ENCODE peak calls at places on chromosomes 1 and 21, in eight cellular contexts. One of them, this sample, is unnamed.

GRCh38 chr1:66654643-66655042 is 97.6 kb upstream of the DYNLT5 start:
- ATAC-seq in upper lobe of left lung: no peak
- ATAC-seq in Panc1: no peak
- ATAC-seq in HepG2: no peak
- ATAC-seq in HCT116: no peak
- ATAC-seq in GM23338: no peak
- ATAC-seq in GM12878: no peak
- ATAC-seq in K562: no peak
- ATAC-seq in this sample: no peak

GRCh38 chr1:212558665-212559480 is 49.7 kb upstream of the ATF3 start:
- ATAC-seq in HCT116: peak; percentile 73
- ATAC-seq in K562: peak; percentile 87
- ATAC-seq in upper lobe of left lung: peak; percentile 97
- ATAC-seq in HepG2: peak; percentile 86
- ATAC-seq in GM23338: peak; percentile 83
- ATAC-seq in Panc1: peak; percentile 93
- ATAC-seq in GM12878: peak; percentile 92
- ATAC-seq in this sample: peak; percentile 91

GRCh38 chr1:228802386-228803221 is 67.3 kb downstream of the RHOU start:
- ATAC-seq in K562: no peak
- ATAC-seq in upper lobe of left lung: peak; percentile 81
- ATAC-seq in GM23338: no peak
- ATAC-seq in Panc1: no peak
- ATAC-seq in HCT116: no peak
- ATAC-seq in HepG2: no peak
- ATAC-seq in GM12878: no peak
- ATAC-seq in this sample: peak; percentile 77

GRCh38 chr1:211944733-211945500 is 90.4 kb downstream of the INTS7 start:
- ATAC-seq in GM12878: no peak
- ATAC-seq in Panc1: peak; percentile 92
- ATAC-seq in K562: peak; percentile 44
- ATAC-seq in HepG2: peak; percentile 99
- ATAC-seq in upper lobe of left lung: peak; percentile 46
- ATAC-seq in GM23338: peak; percentile 85
- ATAC-seq in HCT116: peak; percentile 84
- ATAC-seq in this sample: no peak

GRCh38 chr21:31283025-31283424 is 61.0 kb downstream of the TIAM1 start:
- ATAC-seq in Panc1: no peak
- ATAC-seq in HepG2: no peak
- ATAC-seq in HCT116: no peak
- ATAC-seq in K562: no peak
- ATAC-seq in upper lobe of left lung: no peak
- ATAC-seq in GM12878: no peak
- ATAC-seq in GM23338: no peak
- ATAC-seq in this sample: no peak

GRCh38 chr1:119808972-119809550 is 2.2 kb downstream of the REG4 start:
- ATAC-seq in upper lobe of left lung: peak; percentile 87
- ATAC-seq in GM23338: peak; percentile 96
- ATAC-seq in HCT116: peak; percentile 100
- ATAC-seq in HepG2: peak; percentile 92
- ATAC-seq in GM12878: peak; percentile 94
- ATAC-seq in K562: peak; percentile 98
- ATAC-seq in Panc1: peak; percentile 93
- ATAC-seq in this sample: peak; percentile 58

GRCh38 chr1:57329932-57330331 is 93.9 kb downstream of the DAB1 start:
- ATAC-seq in GM12878: no peak
- ATAC-seq in GM23338: no peak
- ATAC-seq in upper lobe of left lung: no peak
- ATAC-seq in HCT116: no peak
- ATAC-seq in K562: no peak
- ATAC-seq in Panc1: no peak
- ATAC-seq in HepG2: no peak
- ATAC-seq in this sample: no peak

GRCh38 chr1:58996341-58997059 is 212.7 kb upstream of the JUN start:
- ATAC-seq in K562: no peak
- ATAC-seq in Panc1: no peak
- ATAC-seq in GM12878: peak; percentile 89
- ATAC-seq in HCT116: no peak
- ATAC-seq in upper lobe of left lung: no peak
- ATAC-seq in HepG2: no peak
- ATAC-seq in GM23338: no peak
- ATAC-seq in this sample: no peak

GRCh38 chr21:34557261-34557660 is 45.3 kb upstream of the KCNE1 start:
- ATAC-seq in K562: no peak
- ATAC-seq in GM23338: no peak
- ATAC-seq in HepG2: no peak
- ATAC-seq in upper lobe of left lung: no peak
- ATAC-seq in GM12878: no peak
- ATAC-seq in HCT116: no peak
- ATAC-seq in Panc1: no peak
- ATAC-seq in this sample: no peak

GRCh38 chr21:45575304-45575992 is 33.2 kb upstream of the SLC19A1 start:
- ATAC-seq in GM23338: no peak
- ATAC-seq in upper lobe of left lung: no peak
- ATAC-seq in GM12878: no peak
- ATAC-seq in K562: no peak
- ATAC-seq in HCT116: no peak
- ATAC-seq in HepG2: no peak
- ATAC-seq in Panc1: no peak
- ATAC-seq in this sample: no peak

GRCh38 chr1:223417444-223417843 is 24.2 kb downstream of the CCDC185 start:
- ATAC-seq in HCT116: no peak
- ATAC-seq in HepG2: peak; percentile 99
- ATAC-seq in Panc1: no peak
- ATAC-seq in GM12878: no peak
- ATAC-seq in upper lobe of left lung: no peak
- ATAC-seq in K562: no peak
- ATAC-seq in GM23338: no peak
- ATAC-seq in this sample: no peak

GRCh38 chr1:3772715-3773571 is at the start of gene SMIM1:
- ATAC-seq in Panc1: peak; percentile 33
- ATAC-seq in GM12878: peak; percentile 17
- ATAC-seq in K562: peak; percentile 36
- ATAC-seq in GM23338: peak; percentile 2
- ATAC-seq in HepG2: peak; percentile 0
- ATAC-seq in upper lobe of left lung: peak; percentile 28
- ATAC-seq in HCT116: peak; percentile 39
- ATAC-seq in this sample: peak; percentile 9

GRCh38 chr1:58577676-58578073 is 623 bp upstream of the TACSTD2 start:
- ATAC-seq in K562: no peak
- ATAC-seq in GM23338: no peak
- ATAC-seq in HCT116: peak; percentile 5
- ATAC-seq in HepG2: no peak
- ATAC-seq in GM12878: no peak
- ATAC-seq in upper lobe of left lung: no peak
- ATAC-seq in Panc1: no peak
- ATAC-seq in this sample: no peak

GRCh38 chr1:98692482-98692881 is 31.0 kb downstream of the SNX7 start:
- ATAC-seq in K562: no peak
- ATAC-seq in HCT116: no peak
- ATAC-seq in HepG2: no peak
- ATAC-seq in GM12878: no peak
- ATAC-seq in GM23338: no peak
- ATAC-seq in Panc1: no peak
- ATAC-seq in upper lobe of left lung: no peak
- ATAC-seq in this sample: no peak

GRCh38 chr1:237473896-237474295 is 416.8 kb downstream of the ZP4 start:
- ATAC-seq in Panc1: no peak
- ATAC-seq in HCT116: no peak
- ATAC-seq in HepG2: no peak
- ATAC-seq in GM12878: no peak
- ATAC-seq in GM23338: no peak
- ATAC-seq in upper lobe of left lung: no peak
- ATAC-seq in K562: no peak
- ATAC-seq in this sample: no peak
- TF ChIP-seq POLR2AphosphoS5 in Panc1: no peak
- TF ChIP-seq POLR2AphosphoS5 in HCT116: no peak
- TF ChIP-seq POLR2AphosphoS5 in HepG2: no peak
- TF ChIP-seq POLR2AphosphoS5 in GM12878: no peak
- TF ChIP-seq POLR2AphosphoS5 in GM23338: no peak
- TF ChIP-seq POLR2AphosphoS5 in upper lobe of left lung: no peak
- TF ChIP-seq POLR2AphosphoS5 in K562: no peak
- TF ChIP-seq POLR2AphosphoS5 in this sample: no peak

DNA sequence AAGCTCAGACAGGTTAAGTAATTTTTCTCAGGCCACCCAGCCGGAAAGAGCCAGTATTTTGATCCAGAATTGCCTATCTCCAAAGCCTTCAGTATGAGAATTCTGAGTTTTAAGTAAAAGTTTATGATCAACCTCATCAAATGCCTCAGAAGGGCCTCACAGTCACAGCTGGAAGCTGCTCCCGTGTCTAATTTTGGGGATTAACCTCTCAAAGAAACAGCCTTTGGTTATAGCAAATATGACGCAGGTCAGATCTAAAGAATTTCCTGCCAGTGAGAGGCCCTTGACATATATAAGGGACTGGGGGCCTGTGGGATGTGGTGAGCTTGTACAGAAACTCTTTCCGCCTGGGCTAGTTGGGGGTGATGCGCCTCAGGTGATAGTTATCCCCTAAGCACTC is 2.3 kb downstream of the EXTL1 start:
- ATAC-seq in HepG2: no peak
- ATAC-seq in Panc1: no peak
- ATAC-seq in HCT116: no peak
- ATAC-seq in upper lobe of left lung: no peak
- ATAC-seq in GM12878: no peak
- ATAC-seq in K562: no peak
- ATAC-seq in GM23338: no peak
- ATAC-seq in this sample: no peak
- TF ChIP-seq POLR2AphosphoS5 in HepG2: no peak
- TF ChIP-seq POLR2AphosphoS5 in Panc1: no peak
- TF ChIP-seq POLR2AphosphoS5 in HCT116: no peak
- TF ChIP-seq POLR2AphosphoS5 in upper lobe of left lung: no peak
- TF ChIP-seq POLR2AphosphoS5 in GM12878: no peak
- TF ChIP-seq POLR2AphosphoS5 in K562: no peak
- TF ChIP-seq POLR2AphosphoS5 in GM23338: no peak
- TF ChIP-seq POLR2AphosphoS5 in this sample: no peak

DNA sequence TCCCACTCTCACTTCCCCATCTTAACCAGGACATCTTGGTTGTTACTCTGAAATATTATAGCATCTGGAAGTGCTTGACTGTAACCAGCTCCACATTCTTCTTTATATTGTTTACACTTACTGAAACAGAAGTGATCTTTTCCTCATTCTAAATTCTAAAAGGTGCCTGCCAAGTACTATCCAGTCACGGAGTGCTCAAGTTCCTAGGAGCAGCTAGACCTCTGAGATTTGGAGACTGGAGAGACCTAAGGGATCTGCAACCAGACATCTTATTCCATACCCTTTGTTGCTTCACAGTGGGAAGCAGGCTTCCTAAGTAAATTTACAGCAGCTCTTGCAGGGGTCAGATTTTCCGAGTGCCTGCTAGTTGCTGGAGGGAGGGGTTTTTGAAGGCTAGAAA is 150.5 kb downstream of the MAST2 start:
- ATAC-seq in Panc1: no peak
- ATAC-seq in HCT116: peak; percentile 4
- ATAC-seq in upper lobe of left lung: peak; percentile 43
- ATAC-seq in K562: no peak
- ATAC-seq in GM12878: no peak
- ATAC-seq in HepG2: no peak
- ATAC-seq in GM23338: peak; percentile 96
- ATAC-seq in this sample: peak; percentile 69
- TF ChIP-seq POLR2AphosphoS5 in Panc1: no peak
- TF ChIP-seq POLR2AphosphoS5 in HCT116: no peak
- TF ChIP-seq POLR2AphosphoS5 in upper lobe of left lung: no peak
- TF ChIP-seq POLR2AphosphoS5 in K562: no peak
- TF ChIP-seq POLR2AphosphoS5 in GM12878: no peak
- TF ChIP-seq POLR2AphosphoS5 in HepG2: no peak
- TF ChIP-seq POLR2AphosphoS5 in GM23338: no peak
- TF ChIP-seq POLR2AphosphoS5 in this sample: peak; percentile 51

DNA sequence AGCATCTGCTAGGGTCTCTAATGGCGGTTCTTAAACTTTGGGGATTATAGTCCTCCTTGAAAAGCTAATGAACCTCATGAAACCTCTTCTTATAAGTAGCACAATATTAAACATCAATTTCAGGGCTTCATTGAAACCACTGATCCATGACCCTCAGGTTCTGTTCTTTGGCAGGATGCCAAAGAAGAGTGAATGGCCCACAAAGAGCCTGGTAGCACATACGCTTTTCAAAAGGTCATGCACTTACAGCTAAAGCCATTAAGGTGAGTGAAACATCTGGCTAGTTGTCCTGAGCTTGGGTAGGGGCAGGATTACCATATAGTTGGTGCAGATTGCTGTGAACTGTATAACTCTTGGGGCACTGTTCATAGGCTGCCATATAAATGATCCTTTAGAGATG is 42.3 kb downstream of the MDM4 start:
- ATAC-seq in HCT116: no peak
- ATAC-seq in upper lobe of left lung: no peak
- ATAC-seq in HepG2: no peak
- ATAC-seq in K562: peak; percentile 34
- ATAC-seq in GM23338: no peak
- ATAC-seq in Panc1: no peak
- ATAC-seq in GM12878: peak; percentile 18
- ATAC-seq in this sample: no peak
- TF ChIP-seq POLR2AphosphoS5 in HCT116: no peak
- TF ChIP-seq POLR2AphosphoS5 in upper lobe of left lung: no peak
- TF ChIP-seq POLR2AphosphoS5 in HepG2: no peak
- TF ChIP-seq POLR2AphosphoS5 in K562: peak; percentile 33
- TF ChIP-seq POLR2AphosphoS5 in GM23338: no peak
- TF ChIP-seq POLR2AphosphoS5 in Panc1: no peak
- TF ChIP-seq POLR2AphosphoS5 in GM12878: no peak
- TF ChIP-seq POLR2AphosphoS5 in this sample: no peak

GRCh38 chr1:60994369-60994768 is 88.0 kb upstream of the NFIA start:
- ATAC-seq in HepG2: no peak
- ATAC-seq in HCT116: no peak
- ATAC-seq in GM23338: peak; percentile 52
- ATAC-seq in Panc1: no peak
- ATAC-seq in upper lobe of left lung: no peak
- ATAC-seq in K562: peak; percentile 89
- ATAC-seq in GM12878: no peak
- ATAC-seq in this sample: no peak

GRCh38 chr1:60990719-60991100 is 91.7 kb upstream of the NFIA start:
- ATAC-seq in GM12878: no peak
- ATAC-seq in HepG2: no peak
- ATAC-seq in Panc1: no peak
- ATAC-seq in K562: no peak
- ATAC-seq in HCT116: no peak
- ATAC-seq in upper lobe of left lung: no peak
- ATAC-seq in GM23338: no peak
- ATAC-seq in this sample: no peak

GRCh38 chr1:60992165-60992564 is 90.2 kb upstream of the NFIA start:
- ATAC-seq in GM12878: no peak
- ATAC-seq in HCT116: no peak
- ATAC-seq in K562: no peak
- ATAC-seq in HepG2: no peak
- ATAC-seq in Panc1: no peak
- ATAC-seq in upper lobe of left lung: no peak
- ATAC-seq in GM23338: no peak
- ATAC-seq in this sample: no peak

GRCh38 chr1:60998786-60999185 is 83.6 kb upstream of the NFIA start:
- ATAC-seq in HCT116: no peak
- ATAC-seq in upper lobe of left lung: no peak
- ATAC-seq in Panc1: no peak
- ATAC-seq in GM12878: no peak
- ATAC-seq in HepG2: no peak
- ATAC-seq in GM23338: no peak
- ATAC-seq in K562: no peak
- ATAC-seq in this sample: no peak

DNA sequence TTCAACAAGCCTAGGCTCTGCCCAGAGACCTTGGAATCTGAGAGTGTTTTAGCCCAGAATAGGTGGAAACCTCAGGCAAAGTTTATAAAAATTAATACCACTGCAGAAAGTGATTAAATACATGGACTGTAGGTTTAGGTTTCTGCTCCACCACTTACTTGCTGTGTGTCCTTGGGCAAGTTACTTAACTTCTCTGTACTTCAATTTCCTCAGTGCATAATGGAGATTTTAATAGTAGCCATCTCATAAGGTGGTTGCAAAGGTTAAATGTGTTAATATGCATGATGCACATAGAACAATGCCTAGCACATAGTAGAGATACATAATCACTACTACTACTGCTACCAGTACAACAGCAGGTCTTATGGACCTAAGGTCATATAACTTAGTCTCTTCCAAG is 87.3 kb upstream of the NFIA start:
- ATAC-seq in HCT116: no peak
- ATAC-seq in upper lobe of left lung: no peak
- ATAC-seq in GM12878: no peak
- ATAC-seq in Panc1: no peak
- ATAC-seq in K562: no peak
- ATAC-seq in GM23338: no peak
- ATAC-seq in HepG2: no peak
- ATAC-seq in this sample: no peak
- TF ChIP-seq POLR2AphosphoS5 in HCT116: no peak
- TF ChIP-seq POLR2AphosphoS5 in upper lobe of left lung: no peak
- TF ChIP-seq POLR2AphosphoS5 in GM12878: no peak
- TF ChIP-seq POLR2AphosphoS5 in Panc1: no peak
- TF ChIP-seq POLR2AphosphoS5 in K562: no peak
- TF ChIP-seq POLR2AphosphoS5 in GM23338: no peak
- TF ChIP-seq POLR2AphosphoS5 in HepG2: no peak
- TF ChIP-seq POLR2AphosphoS5 in this sample: no peak